ENCODE peak calls at places on chromosomes 6 and 20, in eight cellular contexts. One of them, this sample, is unnamed.

GRCh38 chr6:35425284-35425683 is 26.9 kb upstream of the FANCE start:
- DNase-seq in mesendoderm: no peak
- DNase-seq in mucosa of descending colon: no peak
- DNase-seq in A673: peak
- DNase-seq in retinal pigment epithelial cell: peak
- DNase-seq in aorta: no peak
- DNase-seq in naive thymus-derived CD4-positive, alpha-beta T cell: no peak
- DNase-seq in fibroblast of mammary gland: peak
- DNase-seq in this sample: no peak

GRCh38 chr6:1145756-1146218 is 166.1 kb upstream of the FOXQ1 start:
- DNase-seq in mesendoderm: no peak
- DNase-seq in mucosa of descending colon: no peak
- DNase-seq in A673: no peak
- DNase-seq in retinal pigment epithelial cell: no peak
- DNase-seq in aorta: no peak
- DNase-seq in naive thymus-derived CD4-positive, alpha-beta T cell: no peak
- DNase-seq in fibroblast of mammary gland: no peak
- DNase-seq in this sample: no peak

GRCh38 chr6:33689148-33689494 is 22.4 kb downstream of the UQCC2 start:
- DNase-seq in mesendoderm: no peak
- DNase-seq in mucosa of descending colon: no peak
- DNase-seq in A673: no peak
- DNase-seq in retinal pigment epithelial cell: no peak
- DNase-seq in aorta: no peak
- DNase-seq in naive thymus-derived CD4-positive, alpha-beta T cell: no peak
- DNase-seq in fibroblast of mammary gland: no peak
- DNase-seq in this sample: no peak

GRCh38 chr6:101458341-101458740 is 64.8 kb downstream of the GRIK2 start:
- DNase-seq in mesendoderm: no peak
- DNase-seq in mucosa of descending colon: no peak
- DNase-seq in A673: peak
- DNase-seq in retinal pigment epithelial cell: no peak
- DNase-seq in aorta: no peak
- DNase-seq in naive thymus-derived CD4-positive, alpha-beta T cell: no peak
- DNase-seq in fibroblast of mammary gland: peak
- DNase-seq in this sample: no peak

GRCh38 chr20:15561707-15562106 is 1011.5 kb downstream of the KIF16B start:
- DNase-seq in mesendoderm: no peak
- DNase-seq in mucosa of descending colon: no peak
- DNase-seq in A673: no peak
- DNase-seq in retinal pigment epithelial cell: no peak
- DNase-seq in aorta: no peak
- DNase-seq in naive thymus-derived CD4-positive, alpha-beta T cell: no peak
- DNase-seq in fibroblast of mammary gland: no peak
- DNase-seq in this sample: no peak

GRCh38 chr20:19498756-19499155 is 259.3 kb upstream of the RIN2 start:
- DNase-seq in mesendoderm: no peak
- DNase-seq in mucosa of descending colon: no peak
- DNase-seq in A673: no peak
- DNase-seq in retinal pigment epithelial cell: no peak
- DNase-seq in aorta: no peak
- DNase-seq in naive thymus-derived CD4-positive, alpha-beta T cell: no peak
- DNase-seq in fibroblast of mammary gland: no peak
- DNase-seq in this sample: no peak

GRCh38 chr6:4743026-4743425 is 33.2 kb upstream of the CDYL start:
- DNase-seq in mesendoderm: peak
- DNase-seq in mucosa of descending colon: no peak
- DNase-seq in A673: no peak
- DNase-seq in retinal pigment epithelial cell: no peak
- DNase-seq in aorta: no peak
- DNase-seq in naive thymus-derived CD4-positive, alpha-beta T cell: no peak
- DNase-seq in fibroblast of mammary gland: no peak
- DNase-seq in this sample: no peak

GRCh38 chr6:7991536-7991935 is 72.7 kb downstream of the BLOC1S5 start:
- DNase-seq in mesendoderm: no peak
- DNase-seq in mucosa of descending colon: no peak
- DNase-seq in A673: no peak
- DNase-seq in retinal pigment epithelial cell: no peak
- DNase-seq in aorta: no peak
- DNase-seq in naive thymus-derived CD4-positive, alpha-beta T cell: no peak
- DNase-seq in fibroblast of mammary gland: no peak
- DNase-seq in this sample: no peak

GRCh38 chr6:157982297-157982579 is 575 bp downstream of the SYNJ2 start:
- DNase-seq in mesendoderm: peak
- DNase-seq in mucosa of descending colon: peak
- DNase-seq in A673: peak
- DNase-seq in retinal pigment epithelial cell: no peak
- DNase-seq in aorta: peak
- DNase-seq in naive thymus-derived CD4-positive, alpha-beta T cell: peak
- DNase-seq in fibroblast of mammary gland: peak
- DNase-seq in this sample: no peak

DNA sequence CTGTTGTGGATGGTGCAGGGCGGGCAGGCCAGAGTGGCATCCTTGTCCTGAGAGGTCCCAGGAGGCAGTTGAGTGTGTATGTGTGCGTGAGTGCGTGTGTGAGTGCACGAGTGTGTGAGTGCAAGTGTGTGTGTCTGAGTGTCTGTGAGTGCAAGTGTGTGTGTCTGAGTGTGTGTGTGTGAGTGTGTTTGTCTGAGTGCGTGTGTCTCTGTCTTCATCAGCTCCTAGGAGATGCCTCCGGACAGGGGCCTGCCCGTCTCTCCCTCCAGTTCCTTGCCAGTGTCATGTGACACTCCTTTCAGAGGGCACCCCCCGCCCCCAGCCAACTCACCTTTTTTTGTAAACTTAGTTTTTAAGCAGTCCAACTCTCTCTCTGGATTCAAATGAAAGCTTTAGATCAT is 12.3 kb downstream of the IGF2R start:
- DNase-seq in mesendoderm: no peak
- DNase-seq in mucosa of descending colon: no peak
- DNase-seq in A673: no peak
- DNase-seq in retinal pigment epithelial cell: no peak
- DNase-seq in aorta: no peak
- DNase-seq in naive thymus-derived CD4-positive, alpha-beta T cell: no peak
- DNase-seq in fibroblast of mammary gland: no peak
- DNase-seq in this sample: no peak
- H3K4me3 ChIP-seq in mesendoderm: no peak
- H3K4me3 ChIP-seq in mucosa of descending colon: no peak
- H3K4me3 ChIP-seq in A673: no peak
- H3K4me3 ChIP-seq in retinal pigment epithelial cell: no peak
- H3K4me3 ChIP-seq in aorta: no peak
- H3K4me3 ChIP-seq in naive thymus-derived CD4-positive, alpha-beta T cell: peak
- H3K4me3 ChIP-seq in fibroblast of mammary gland: no peak
- H3K4me3 ChIP-seq in this sample: peak

DNA sequence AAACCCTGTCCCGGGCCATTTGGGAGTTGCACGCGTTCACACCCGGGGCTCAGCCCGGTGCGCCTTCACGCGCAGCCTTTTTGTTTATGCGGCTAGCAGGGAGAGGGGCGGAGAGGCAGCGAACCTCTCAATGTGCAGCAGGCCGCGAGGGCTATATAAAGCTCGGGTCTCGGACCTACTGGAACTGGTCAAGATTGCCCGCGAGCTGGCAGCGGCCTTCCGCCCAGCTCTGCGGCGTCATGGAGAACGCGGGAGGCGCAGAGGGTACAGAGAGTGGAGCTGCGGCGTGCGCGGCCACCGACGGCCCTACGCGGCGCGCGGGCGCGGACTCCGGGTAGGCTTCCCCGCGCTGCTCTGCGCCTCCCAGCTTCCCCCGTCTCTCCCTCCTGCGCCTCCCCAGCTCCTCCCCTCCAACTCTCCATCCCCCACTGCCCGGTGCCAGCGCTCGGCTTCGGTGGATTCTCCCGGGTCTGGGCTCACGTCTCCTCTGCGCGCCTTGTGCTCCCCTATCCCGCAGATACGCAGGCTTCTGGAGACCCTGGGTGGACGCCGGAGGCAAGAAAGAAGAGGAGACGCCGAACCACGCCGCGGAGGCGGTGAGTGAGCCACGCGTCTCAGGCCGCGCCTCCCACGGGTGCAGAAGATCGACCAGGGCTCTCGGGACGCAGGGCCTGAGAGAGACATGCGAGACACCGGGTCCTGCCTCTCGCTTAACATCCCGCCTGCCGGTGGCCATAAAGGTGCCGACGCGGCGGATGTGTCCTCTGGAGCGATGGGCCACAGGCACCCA is at the start of gene RIPPLY2:
- DNase-seq in mesendoderm: peak
- DNase-seq in mucosa of descending colon: no peak
- DNase-seq in A673: peak
- DNase-seq in retinal pigment epithelial cell: no peak
- DNase-seq in aorta: peak
- DNase-seq in naive thymus-derived CD4-positive, alpha-beta T cell: no peak
- DNase-seq in fibroblast of mammary gland: peak
- DNase-seq in this sample: no peak
- H3K4me3 ChIP-seq in mesendoderm: peak
- H3K4me3 ChIP-seq in mucosa of descending colon: no peak
- H3K4me3 ChIP-seq in A673: peak
- H3K4me3 ChIP-seq in retinal pigment epithelial cell: peak
- H3K4me3 ChIP-seq in aorta: peak
- H3K4me3 ChIP-seq in naive thymus-derived CD4-positive, alpha-beta T cell: no peak
- H3K4me3 ChIP-seq in fibroblast of mammary gland: peak
- H3K4me3 ChIP-seq in this sample: peak

DNA sequence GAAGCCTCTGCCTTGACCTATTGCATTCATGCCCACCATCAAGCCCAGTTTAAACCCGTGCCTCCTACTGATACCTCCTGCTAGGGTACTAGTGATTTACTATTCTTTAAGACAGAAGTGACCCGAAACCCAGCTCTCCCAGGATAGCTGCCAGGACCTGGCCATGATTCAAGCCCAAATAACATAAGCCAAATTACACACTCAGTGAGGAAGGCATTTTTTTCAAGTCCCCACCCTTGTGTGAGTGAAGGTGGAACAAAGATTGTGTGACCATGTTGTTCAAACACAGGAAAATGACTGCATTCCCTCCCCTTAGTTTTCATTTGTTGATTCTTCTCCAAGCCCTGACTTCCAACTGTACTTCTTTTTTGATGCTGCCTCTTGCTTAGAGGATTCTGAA is 3.7 kb upstream of the KAT14 start:
- DNase-seq in mesendoderm: no peak
- DNase-seq in mucosa of descending colon: peak
- DNase-seq in A673: no peak
- DNase-seq in retinal pigment epithelial cell: no peak
- DNase-seq in aorta: no peak
- DNase-seq in naive thymus-derived CD4-positive, alpha-beta T cell: no peak
- DNase-seq in fibroblast of mammary gland: no peak
- DNase-seq in this sample: no peak
- H3K4me3 ChIP-seq in mesendoderm: no peak
- H3K4me3 ChIP-seq in mucosa of descending colon: no peak
- H3K4me3 ChIP-seq in A673: no peak
- H3K4me3 ChIP-seq in retinal pigment epithelial cell: no peak
- H3K4me3 ChIP-seq in aorta: no peak
- H3K4me3 ChIP-seq in naive thymus-derived CD4-positive, alpha-beta T cell: no peak
- H3K4me3 ChIP-seq in fibroblast of mammary gland: no peak
- H3K4me3 ChIP-seq in this sample: no peak

GRCh38 chr6:27141472-27142015 is 106.0 kb upstream of the PRSS16 start:
- DNase-seq in mesendoderm: no peak
- DNase-seq in mucosa of descending colon: no peak
- DNase-seq in A673: no peak
- DNase-seq in retinal pigment epithelial cell: no peak
- DNase-seq in aorta: no peak
- DNase-seq in naive thymus-derived CD4-positive, alpha-beta T cell: no peak
- DNase-seq in fibroblast of mammary gland: no peak
- DNase-seq in this sample: no peak
- H3K4me3 ChIP-seq in mesendoderm: no peak
- H3K4me3 ChIP-seq in mucosa of descending colon: no peak
- H3K4me3 ChIP-seq in A673: no peak
- H3K4me3 ChIP-seq in retinal pigment epithelial cell: no peak
- H3K4me3 ChIP-seq in aorta: no peak
- H3K4me3 ChIP-seq in naive thymus-derived CD4-positive, alpha-beta T cell: no peak
- H3K4me3 ChIP-seq in fibroblast of mammary gland: no peak
- H3K4me3 ChIP-seq in this sample: no peak

GRCh38 chr6:149317656-149318571 is at the start of gene TAB2:
- DNase-seq in mesendoderm: peak
- DNase-seq in mucosa of descending colon: peak
- DNase-seq in A673: peak
- DNase-seq in retinal pigment epithelial cell: no peak
- DNase-seq in aorta: peak
- DNase-seq in naive thymus-derived CD4-positive, alpha-beta T cell: peak
- DNase-seq in fibroblast of mammary gland: no peak
- DNase-seq in this sample: no peak
- H3K4me3 ChIP-seq in mesendoderm: peak
- H3K4me3 ChIP-seq in mucosa of descending colon: peak
- H3K4me3 ChIP-seq in A673: peak
- H3K4me3 ChIP-seq in retinal pigment epithelial cell: peak
- H3K4me3 ChIP-seq in aorta: peak
- H3K4me3 ChIP-seq in naive thymus-derived CD4-positive, alpha-beta T cell: peak
- H3K4me3 ChIP-seq in fibroblast of mammary gland: peak
- H3K4me3 ChIP-seq in this sample: peak

GRCh38 chr20:51542033-51542893 is at the start of gene NFATC2:
- DNase-seq in mesendoderm: peak
- DNase-seq in mucosa of descending colon: peak
- DNase-seq in A673: no peak
- DNase-seq in retinal pigment epithelial cell: no peak
- DNase-seq in aorta: peak
- DNase-seq in naive thymus-derived CD4-positive, alpha-beta T cell: peak
- DNase-seq in fibroblast of mammary gland: no peak
- DNase-seq in this sample: no peak
- H3K4me3 ChIP-seq in mesendoderm: no peak
- H3K4me3 ChIP-seq in mucosa of descending colon: peak
- H3K4me3 ChIP-seq in A673: peak
- H3K4me3 ChIP-seq in retinal pigment epithelial cell: peak
- H3K4me3 ChIP-seq in aorta: peak
- H3K4me3 ChIP-seq in naive thymus-derived CD4-positive, alpha-beta T cell: peak
- H3K4me3 ChIP-seq in fibroblast of mammary gland: no peak
- H3K4me3 ChIP-seq in this sample: peak

DNA sequence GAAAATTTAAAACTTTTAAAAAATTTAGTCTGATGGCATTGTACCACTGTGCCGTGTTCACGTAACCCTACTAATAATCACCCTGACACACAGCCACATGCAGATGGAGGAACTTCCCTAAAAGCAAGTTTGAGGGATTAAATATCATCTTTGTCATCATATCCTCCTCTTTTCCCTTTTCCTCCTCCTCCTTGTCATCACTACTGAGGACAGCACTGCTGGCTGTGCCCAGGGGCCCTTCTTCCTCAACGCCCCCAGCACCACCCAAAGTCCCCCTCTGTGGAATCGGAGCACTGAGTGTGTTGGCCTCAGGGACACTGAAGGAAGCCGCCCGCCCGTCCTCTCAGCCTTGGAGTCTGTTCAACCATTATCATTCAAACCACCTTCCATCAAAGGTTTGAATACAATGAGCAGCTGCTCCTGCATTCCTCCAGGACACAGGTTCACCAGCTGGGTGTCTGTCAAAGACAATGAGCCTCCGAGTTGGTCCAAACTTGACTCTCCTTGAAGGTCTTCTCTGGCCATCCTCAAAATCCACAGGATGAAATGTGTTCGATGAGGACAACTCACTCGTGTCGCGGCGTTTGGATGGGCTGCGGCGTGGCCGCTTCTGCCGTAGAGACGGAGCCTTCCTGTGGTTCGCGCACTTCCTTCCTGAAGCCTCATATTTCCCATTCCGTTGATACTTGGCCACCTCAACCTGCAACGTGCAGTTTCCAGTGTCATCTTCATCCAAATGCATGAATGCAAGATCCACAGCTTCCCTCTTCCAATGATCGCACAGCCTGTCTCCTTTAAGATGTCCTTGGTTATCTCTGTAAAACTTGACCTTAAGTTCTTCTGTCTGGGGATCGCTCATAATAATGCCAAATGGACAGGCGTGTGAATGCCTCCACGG is 23.3 kb downstream of the NQO2 start:
- DNase-seq in mesendoderm: peak
- DNase-seq in mucosa of descending colon: peak
- DNase-seq in A673: peak
- DNase-seq in retinal pigment epithelial cell: no peak
- DNase-seq in aorta: no peak
- DNase-seq in naive thymus-derived CD4-positive, alpha-beta T cell: no peak
- DNase-seq in fibroblast of mammary gland: peak
- DNase-seq in this sample: no peak
- H3K4me3 ChIP-seq in mesendoderm: no peak
- H3K4me3 ChIP-seq in mucosa of descending colon: no peak
- H3K4me3 ChIP-seq in A673: peak
- H3K4me3 ChIP-seq in retinal pigment epithelial cell: peak
- H3K4me3 ChIP-seq in aorta: no peak
- H3K4me3 ChIP-seq in naive thymus-derived CD4-positive, alpha-beta T cell: peak
- H3K4me3 ChIP-seq in fibroblast of mammary gland: peak
- H3K4me3 ChIP-seq in this sample: no peak